ENCODE peak calls at places on chromosome 22, in seven cellular contexts. U is stimulated activated naive CD4-positive, alpha-beta T cell; E is EH; X is CD4-positive, alpha-beta T cell; H is T-helper 1 cell; W is NCI-H2081 treated with DMSO at 0.1 percent for 48 hours; L is astrocyte of the spinal cord. Q is an unnamed sample.

GRCh38 chr22:39150848-39151215 is 1.6 kb downstream of the CBX7 start:
- DNase-seq in U (no peak), E (no peak), X (no peak), H (no peak), W (no peak), L (no peak), Q (no peak)

GRCh38 chr22:20777420-20778177 is 3.7 kb downstream of the SERPIND1 start:
- DNase-seq in U (no peak), E (peak), X (no peak), H (no peak), W (peak), L (peak), Q (no peak)

GRCh38 chr22:20186183-20186870 is 35.5 kb upstream of the CCDC188 start:
- DNase-seq in U (no peak), E (no peak), X (no peak), H (no peak), W (no peak), L (no peak), Q (no peak)

GRCh38 chr22:26781062-26781461 is 123.7 kb downstream of the MIAT start:
- DNase-seq in U (no peak), E (no peak), X (no peak), H (no peak), W (no peak), L (no peak), Q (no peak)

GRCh38 chr22:27782065-27782464 is 19.5 kb downstream of the MN1 start:
- DNase-seq in U (no peak), E (no peak), X (no peak), H (no peak), W (no peak), L (no peak), Q (no peak)

GRCh38 chr22:27487600-27488450 is 313.7 kb downstream of the MN1 start:
- DNase-seq in U (no peak), E (peak), X (no peak), H (no peak), W (no peak), L (peak), Q (no peak)

GRCh38 chr22:45934659-45935341 is 42.2 kb downstream of the WNT7B start:
- DNase-seq in U (no peak), E (peak), X (no peak), H (no peak), W (no peak), L (peak), Q (no peak)

GRCh38 chr22:35140879-35141745 is 75.2 kb downstream of the ISX start:
- DNase-seq in U (no peak), E (no peak), X (no peak), H (no peak), W (no peak), L (no peak), Q (no peak)

GRCh38 chr22:30445438-30445936 is 19.9 kb downstream of the MTFP1 start:
- DNase-seq in U (no peak), E (peak), X (no peak), H (no peak), W (no peak), L (no peak), Q (no peak)

GRCh38 chr22:21951931-21952465 is 650 bp downstream of the PPM1F start:
- DNase-seq in U (peak), E (peak), X (peak), H (no peak), W (no peak), L (peak), Q (peak)

GRCh38 chr22:42324991-42325710 is 54.7 kb upstream of the TCF20 start:
- DNase-seq in U (no peak), E (no peak), X (no peak), H (no peak), W (no peak), L (no peak), Q (no peak)

GRCh38 chr22:50532353-50532700 is 2.5 kb upstream of the TYMP start:
- DNase-seq in U (no peak), E (no peak), X (no peak), H (no peak), W (no peak), L (no peak), Q (no peak)

GRCh38 chr22:47583959-47584562 is 821.6 kb downstream of the TBC1D22A start:
- DNase-seq in U (no peak), E (no peak), X (no peak), H (no peak), W (no peak), L (peak), Q (no peak)

GRCh38 chr22:29872989-29873388 is 10.0 kb upstream of the MTMR3 start:
- DNase-seq in U (no peak), E (no peak), X (no peak), H (no peak), W (no peak), L (no peak), Q (no peak)

GRCh38 chr22:50173221-50173982 is 2.9 kb downstream of the PANX2 start:
- DNase-seq in U (no peak), E (no peak), X (no peak), H (no peak), W (no peak), L (no peak), Q (no peak)

GRCh38 chr22:26479792-26480610 is 3.6 kb downstream of the HPS4 start:
- DNase-seq in U (no peak), E (no peak), X (no peak), H (no peak), W (no peak), L (no peak), Q (no peak)

GRCh38 chr22:50027639-50028537 is 15.3 kb upstream of the IL17REL start:
- DNase-seq in U (no peak), E (peak), X (peak), H (peak), W (no peak), L (no peak), Q (no peak)

Q was measured in CD8-positive, alpha-beta memory T cell.